ENCODE peak calls at places on chromosomes 5 and 9, in six cellular contexts. U, K, A, G, F and Z are unnamed samples.

GRCh38 chr9:129697956-129698757 is 32.7 kb downstream of the PRRX2 start:
- DNase-seq in U (no peak), G (no peak), F (no peak), A (no peak), K (peak), Z (no peak)

GRCh38 chr9:84850830-84851372 is 181.4 kb downstream of the NTRK2 start:
- DNase-seq in A (no peak), G (no peak), U (no peak), F (no peak), K (no peak), Z (no peak)

GRCh38 chr5:142323480-142324376 is 1.1 kb downstream of the SPRY4 start:
- DNase-seq in K (no peak), F (no peak), U (no peak), A (no peak), G (no peak), Z (peak)

GRCh38 chr5:36630201-36630968 is 24.0 kb downstream of the SLC1A3 start:
- DNase-seq in G (no peak), F (no peak), K (no peak), U (no peak), A (no peak), Z (no peak)

GRCh38 chr9:101274971-101275670 is 109.7 kb downstream of the BAAT start:
- DNase-seq in K (no peak), U (no peak), G (no peak), A (no peak), F (no peak), Z (no peak)

GRCh38 chr5:111580956-111581355 is 68.6 kb upstream of the STARD4 start:
- DNase-seq in F (no peak), K (no peak), U (no peak), A (no peak), G (no peak), Z (no peak)

GRCh38 chr5:14218897-14219573 is 75.9 kb downstream of the TRIO start:
- DNase-seq in F (no peak), G (no peak), K (no peak), A (no peak), U (no peak), Z (no peak)

GRCh38 chr9:77926314-77926959 is 105.2 kb downstream of the GNAQ start:
- DNase-seq in G (no peak), K (no peak), A (no peak), F (no peak), U (no peak), Z (peak)

GRCh38 chr5:179326176-179326997 is 18.9 kb downstream of the ADAMTS2 start:
- DNase-seq in K (peak), U (no peak), A (no peak), F (no peak), G (no peak), Z (no peak)

GRCh38 chr9:73684601-73685000 is 532.9 kb downstream of the ANXA1 start:
- DNase-seq in F (no peak), U (no peak), K (no peak), A (no peak), G (no peak), Z (no peak)

GRCh38 chr9:98287383-98287782 is 31.9 kb upstream of the TBC1D2 start:
- DNase-seq in A (no peak), U (no peak), K (peak), F (no peak), G (no peak), Z (peak)

GRCh38 chr9:5608298-5609254 is 20.3 kb upstream of the RIC1 start:
- DNase-seq in G (no peak), U (no peak), F (no peak), K (no peak), A (no peak), Z (no peak)

GRCh38 chr5:143030349-143030748 is 260.2 kb downstream of the ARHGAP26 start:
- DNase-seq in A (no peak), G (no peak), U (peak), F (no peak), K (no peak), Z (no peak)

GRCh38 chr5:90173299-90174030 is 236.1 kb downstream of the CETN3 start:
- DNase-seq in A (no peak), K (no peak), F (no peak), G (no peak), U (no peak), Z (no peak)

GRCh38 chr5:147455321-147455720 is 54.5 kb downstream of the DPYSL3 start:
- DNase-seq in K (no peak), F (no peak), A (no peak), U (no peak), G (no peak), Z (no peak)

GRCh38 chr9:68793605-68794343 is 88.7 kb downstream of the PIP5K1B start:
- DNase-seq in G (no peak), U (no peak), K (no peak), A (no peak), F (no peak), Z (no peak)

GRCh38 chr9:96382175-96382574 is 1.3 kb downstream of the SLC35D2 start:
- DNase-seq in A (no peak), U (no peak), F (no peak), G (no peak), K (no peak), Z (no peak)

GRCh38 chr5:343461-344401 is 22.2 kb downstream of the AHRR start:
- DNase-seq in K (no peak), G (peak), F (peak), A (peak), U (no peak), Z (peak)

GRCh38 chr9:113011911-113012381 is at the start of gene ZNF883:
- DNase-seq in K (peak), F (no peak), G (peak), U (peak), A (peak), Z (peak)

GRCh38 chr5:157518963-157519362 is 56.6 kb downstream of the ADAM19 start:
- DNase-seq in A (no peak), U (no peak), K (no peak), F (no peak), G (no peak), Z (no peak)

GRCh38 chr9:24931894-24932293 is 386.2 kb upstream of the IZUMO3 start:
- DNase-seq in K (no peak), U (no peak), G (no peak), A (no peak), F (no peak), Z (no peak)

GRCh38 chr9:109903515-109904138 is 123.6 kb downstream of the PALM2AKAP2 start:
- DNase-seq in G (peak), A (no peak), F (peak), U (peak), K (peak), Z (peak)

GRCh38 chr9:2838356-2838983 is 5.4 kb downstream of the PUM3 start:
- DNase-seq in K (no peak), F (no peak), G (no peak), U (no peak), A (no peak), Z (no peak)

GRCh38 chr9:18610956-18611355 is 137.0 kb downstream of the ADAMTSL1 start:
- DNase-seq in F (no peak), K (no peak), A (no peak), U (no peak), G (no peak), Z (no peak)

GRCh38 chr5:135386096-135386495 is 12.9 kb downstream of the MACROH2A1 start:
- DNase-seq in G (no peak), A (no peak), F (no peak), K (no peak), U (no peak), Z (no peak)

GRCh38 chr9:34428325-34428958 is 29.9 kb downstream of the FAM219A start:
- DNase-seq in A (no peak), G (peak), F (no peak), U (no peak), K (no peak), Z (no peak)